ENCODE peak calls at places on chromosomes 6 and 20, in five cellular contexts. One of them, this sample, is unnamed.

GRCh38 chr6:127299522-127300240 is 33.0 kb downstream of the RNF146 start:
- DNase-seq in NCI-H1092 treated with DMSO at 0.1 percent for 48 hours: no peak
- DNase-seq in LNCaP clone FGC: no peak
- DNase-seq in NCI-H510A treated with DMSO at 0.1 percent for 48 hours: no peak
- DNase-seq in B cell: no peak
- DNase-seq in this sample: no peak

GRCh38 chr20:57392512-57393271 is 1.5 kb downstream of the RBM38 start:
- DNase-seq in B cell: peak; percentile 86
- DNase-seq in NCI-H1092 treated with DMSO at 0.1 percent for 48 hours: no peak
- DNase-seq in LNCaP clone FGC: no peak
- DNase-seq in NCI-H510A treated with DMSO at 0.1 percent for 48 hours: peak; percentile 10
- DNase-seq in this sample: no peak

GRCh38 chr20:61131944-61132343 is 120.1 kb upstream of the CDH4 start:
- DNase-seq in LNCaP clone FGC: no peak
- DNase-seq in B cell: no peak
- DNase-seq in NCI-H510A treated with DMSO at 0.1 percent for 48 hours: no peak
- DNase-seq in NCI-H1092 treated with DMSO at 0.1 percent for 48 hours: no peak
- DNase-seq in this sample: no peak

GRCh38 chr6:125201961-125202729 is 48.6 kb downstream of the TPD52L1 start:
- DNase-seq in B cell: no peak
- DNase-seq in NCI-H510A treated with DMSO at 0.1 percent for 48 hours: no peak
- DNase-seq in NCI-H1092 treated with DMSO at 0.1 percent for 48 hours: no peak
- DNase-seq in LNCaP clone FGC: peak; percentile 70
- DNase-seq in this sample: peak; percentile 76

GRCh38 chr6:132133734-132134490 is 182.7 kb upstream of the CCN2 start:
- DNase-seq in NCI-H510A treated with DMSO at 0.1 percent for 48 hours: no peak
- DNase-seq in B cell: peak; percentile 54
- DNase-seq in LNCaP clone FGC: no peak
- DNase-seq in NCI-H1092 treated with DMSO at 0.1 percent for 48 hours: no peak
- DNase-seq in this sample: no peak

GRCh38 chr6:5610640-5611039 is 349.3 kb downstream of the FARS2 start:
- DNase-seq in LNCaP clone FGC: no peak
- DNase-seq in NCI-H1092 treated with DMSO at 0.1 percent for 48 hours: no peak
- DNase-seq in B cell: no peak
- DNase-seq in NCI-H510A treated with DMSO at 0.1 percent for 48 hours: no peak
- DNase-seq in this sample: no peak

GRCh38 chr20:59074456-59074855 is 31.9 kb upstream of the PRELID3B start:
- DNase-seq in NCI-H1092 treated with DMSO at 0.1 percent for 48 hours: no peak
- DNase-seq in LNCaP clone FGC: no peak
- DNase-seq in NCI-H510A treated with DMSO at 0.1 percent for 48 hours: no peak
- DNase-seq in B cell: no peak
- DNase-seq in this sample: no peak

GRCh38 chr6:47934023-47934422 is 152.2 kb downstream of the OPN5 start:
- DNase-seq in NCI-H1092 treated with DMSO at 0.1 percent for 48 hours: no peak
- DNase-seq in B cell: no peak
- DNase-seq in NCI-H510A treated with DMSO at 0.1 percent for 48 hours: no peak
- DNase-seq in LNCaP clone FGC: no peak
- DNase-seq in this sample: no peak

GRCh38 chr6:4370066-4370465 is 234.7 kb upstream of the ECI2 start:
- DNase-seq in NCI-H1092 treated with DMSO at 0.1 percent for 48 hours: no peak
- DNase-seq in NCI-H510A treated with DMSO at 0.1 percent for 48 hours: no peak
- DNase-seq in B cell: no peak
- DNase-seq in LNCaP clone FGC: no peak
- DNase-seq in this sample: peak; percentile 87

GRCh38 chr6:168013250-168013915 is 15.9 kb downstream of the KIF25 start:
- DNase-seq in NCI-H510A treated with DMSO at 0.1 percent for 48 hours: no peak
- DNase-seq in NCI-H1092 treated with DMSO at 0.1 percent for 48 hours: no peak
- DNase-seq in B cell: no peak
- DNase-seq in LNCaP clone FGC: no peak
- DNase-seq in this sample: no peak

GRCh38 chr6:37182736-37183590 is 13.0 kb downstream of the PIM1 start:
- DNase-seq in NCI-H1092 treated with DMSO at 0.1 percent for 48 hours: no peak
- DNase-seq in LNCaP clone FGC: no peak
- DNase-seq in B cell: peak; percentile 71
- DNase-seq in NCI-H510A treated with DMSO at 0.1 percent for 48 hours: no peak
- DNase-seq in this sample: no peak

GRCh38 chr6:118377711-118378414 is 170.2 kb upstream of the PLN start:
- DNase-seq in B cell: no peak
- DNase-seq in NCI-H1092 treated with DMSO at 0.1 percent for 48 hours: peak; percentile 99
- DNase-seq in LNCaP clone FGC: no peak
- DNase-seq in NCI-H510A treated with DMSO at 0.1 percent for 48 hours: peak; percentile 96
- DNase-seq in this sample: no peak

GRCh38 chr6:26754212-26754611 is 94.7 kb upstream of the ZNF322 start:
- DNase-seq in B cell: no peak
- DNase-seq in NCI-H1092 treated with DMSO at 0.1 percent for 48 hours: no peak
- DNase-seq in NCI-H510A treated with DMSO at 0.1 percent for 48 hours: no peak
- DNase-seq in LNCaP clone FGC: no peak
- DNase-seq in this sample: no peak

This sample was measured in astrocyte of the cerebellum.